ENCODE peak calls at places on chromosomes 6 and 20, in nine cellular contexts. R, U, A, J, C, S, Y, M and H are unnamed samples.

GRCh38 chr20:56929606-56930005 is 300.5 kb downstream of the TFAP2C start:
- DNase-seq in C (no peak), U (no peak), J (no peak), R (no peak), Y (no peak), M (no peak), S (no peak), A (no peak), H (no peak)

GRCh38 chr20:23691675-23692074 is 2.8 kb upstream of the CST4 start:
- DNase-seq in R (no peak), C (no peak), S (no peak), U (no peak), J (no peak), Y (no peak), A (no peak), M (no peak), H (no peak)

GRCh38 chr6:113976806-113977205 is 5.9 kb upstream of the HDAC2 start:
- DNase-seq in J (no peak), S (no peak), M (no peak), C (no peak), Y (no peak), A (no peak), R (no peak), U (no peak), H (no peak)

GRCh38 chr6:38306915-38307314 is 332.8 kb downstream of the BTBD9 start:
- DNase-seq in U (no peak), S (no peak), C (no peak), R (no peak), M (no peak), A (no peak), J (no peak), Y (no peak), H (no peak)

GRCh38 chr20:57785720-57786119 is 75.9 kb upstream of the PMEPA1 start:
- DNase-seq in U (no peak), C (no peak), J (no peak), S (no peak), R (no peak), M (peak; percentile 16), Y (no peak), A (no peak), H (no peak)

GRCh38 chr6:41257369-41258195 is 28.9 kb downstream of the TREM1 start:
- DNase-seq in S (no peak), Y (no peak), U (peak; percentile 90), J (no peak), M (no peak), R (no peak), C (peak; percentile 13), A (no peak), H (peak; percentile 62)

GRCh38 chr20:39839406-39840119 is 849.5 kb downstream of the MAFB start:
- DNase-seq in S (no peak), C (no peak), J (no peak), M (no peak), R (no peak), U (no peak), Y (no peak), A (no peak), H (no peak)

GRCh38 chr20:43767686-43768474 is 41.1 kb upstream of the GTSF1L start:
- DNase-seq in A (no peak), M (no peak), J (no peak), R (no peak), U (peak; percentile 35), S (no peak), Y (no peak), C (no peak), H (no peak)

GRCh38 chr6:36544228-36544627 is 3.1 kb downstream of the STK38 start:
- DNase-seq in Y (no peak), S (peak; percentile 35), M (no peak), J (no peak), C (peak; percentile 36), A (no peak), U (peak; percentile 13), R (peak; percentile 81), H (no peak)

GRCh38 chr6:89368107-89368506 is 15.6 kb upstream of the UBE2J1 start:
- DNase-seq in M (peak; percentile 78), J (peak; percentile 20), S (peak; percentile 84), U (peak; percentile 70), Y (no peak), R (peak; percentile 60), A (no peak), C (peak; percentile 56), H (peak; percentile 46)

GRCh38 chr20:40634891-40635290 is 54.1 kb downstream of the MAFB start:
- DNase-seq in C (no peak), M (no peak), A (no peak), U (no peak), Y (no peak), R (no peak), S (no peak), J (no peak), H (no peak)

GRCh38 chr6:56259163-56259562 is 11.8 kb upstream of the COL21A1 start:
- DNase-seq in A (no peak), Y (no peak), J (no peak), C (no peak), S (no peak), U (peak; percentile 47), R (no peak), M (no peak), H (peak; percentile 48)

GRCh38 chr20:16607364-16608264 is 34.4 kb upstream of the KIF16B start:
- DNase-seq in J (peak; percentile 37), A (no peak), M (no peak), U (no peak), R (no peak), S (peak; percentile 72), Y (no peak), C (peak; percentile 86), H (no peak)

GRCh38 chr20:5078399-5078958 is 41.3 kb downstream of the PCNA start:
- DNase-seq in S (peak; percentile 81), M (peak; percentile 85), Y (peak; percentile 48), A (no peak), C (peak; percentile 89), J (peak; percentile 60), U (peak; percentile 48), R (peak; percentile 82), H (peak; percentile 9)

GRCh38 chr20:37192137-37192854 is 12.9 kb upstream of the MROH8 start:
- DNase-seq in M (peak; percentile 93), C (peak; percentile 84), Y (peak; percentile 16), U (peak; percentile 95), S (peak; percentile 89), A (peak; percentile 42), R (peak; percentile 64), J (peak; percentile 80), H (peak; percentile 88)
- H3K27ac ChIP-seq in M (no peak overlapping the region), C (no peak overlapping the region), Y (no peak overlapping the region), U (no peak overlapping the region), S (no peak overlapping the region), A (no peak overlapping the region), R (no peak overlapping the region), J (no peak overlapping the region), H (no peak overlapping the region)

GRCh38 chr20:63737940-63738686 is 1.5 kb upstream of the SLC2A4RG start:
- DNase-seq in R (peak; percentile 65), Y (no peak), U (no peak), C (peak; percentile 33), S (peak; percentile 76), J (peak; percentile 90), M (peak; percentile 65), A (no peak), H (no peak)

GRCh38 chr20:63737690-63737939 is 1.2 kb downstream of the LIME1 start:
- DNase-seq in C (no peak), J (peak; percentile 60), Y (no peak), S (no peak), M (peak; percentile 62), A (no peak), R (no peak), U (no peak), H (no peak)

GRCh38 chr20:63739129-63740069 is at the start of gene SLC2A4RG:
- DNase-seq in M (peak; percentile 86), R (peak; percentile 79), C (peak; percentile 83), Y (no peak), A (no peak), U (peak; percentile 83), J (peak; percentile 94), S (peak; percentile 82), H (no peak)

GRCh38 chr20:63740070-63740500 is 509 bp downstream of the SLC2A4RG start:
- DNase-seq in Y (no peak), M (peak; percentile 74), R (peak; percentile 76), S (peak; percentile 49), C (peak; percentile 14), U (peak; percentile 46), J (no peak), A (no peak), H (no peak)

DNA sequence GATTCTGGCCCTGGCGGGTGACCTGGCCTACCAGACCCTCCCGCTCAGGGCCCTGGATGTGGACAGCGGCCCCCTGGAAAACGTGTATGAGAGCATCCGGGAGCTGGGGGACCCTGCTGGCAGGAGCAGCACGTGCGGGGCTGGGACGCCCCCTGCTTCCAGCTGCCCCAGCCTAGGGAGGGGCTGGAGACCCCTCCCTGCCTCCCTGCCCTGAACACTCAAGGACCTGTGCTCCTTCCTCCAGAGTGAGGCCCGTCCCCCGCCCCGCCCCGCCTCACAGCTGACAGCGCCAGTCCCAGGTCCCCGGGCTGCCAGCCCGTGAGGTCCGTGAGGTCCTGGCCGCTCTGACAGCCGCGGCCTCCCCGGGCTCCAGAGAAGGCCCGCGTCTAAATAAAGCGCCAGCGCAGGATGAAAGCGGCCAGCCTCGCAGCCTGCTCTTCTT is 868 bp upstream of the SLC2A4RG start:
- DNase-seq in S (peak; percentile 80), A (no peak), Y (no peak), M (peak; percentile 82), C (peak; percentile 64), J (peak; percentile 71), R (peak; percentile 73), U (peak; percentile 29), H (no peak)
- H3K4me3 ChIP-seq in S (peak overlapping the region; percentile 55), A (no peak overlapping the region), Y (peak overlapping the region; percentile 51), M (peak overlapping the region; percentile 93), C (peak overlapping the region; percentile 78), J (peak overlapping the region; percentile 74), R (peak overlapping the region; percentile 50), U (peak overlapping the region; percentile 35), H (no peak overlapping the region)

GRCh38 chr6:27778625-27779417 is 133.4 kb downstream of the OR2B2 start:
- DNase-seq in U (no peak), A (no peak), M (no peak), S (no peak), J (no peak), R (no peak), Y (no peak), C (no peak), H (no peak)
- H3K27ac ChIP-seq in U (no peak overlapping the region), A (no peak overlapping the region), M (no peak overlapping the region), S (no peak overlapping the region), J (no peak overlapping the region), R (peak overlapping the region; percentile 32), Y (no peak overlapping the region), C (no peak overlapping the region), H (no peak overlapping the region)

GRCh38 chr6:157761926-157762325 is 61.1 kb upstream of the SNX9 start:
- DNase-seq in S (no peak), J (no peak), M (no peak), U (no peak), R (no peak), A (no peak), C (peak; percentile 47), Y (no peak), H (no peak)

GRCh38 chr6:157764346-157765068 is 58.5 kb upstream of the SNX9 start:
- DNase-seq in A (peak; percentile 99), R (peak; percentile 90), M (peak; percentile 97), Y (peak; percentile 21), J (peak; percentile 77), S (peak; percentile 87), U (peak; percentile 99), C (peak; percentile 88), H (peak; percentile 100)

GRCh38 chr6:157762636-157763035 is 60.4 kb upstream of the SNX9 start:
- DNase-seq in M (no peak), S (no peak), Y (no peak), U (no peak), R (no peak), J (peak; percentile 35), A (no peak), C (no peak), H (no peak)

GRCh38 chr6:157763894-157764345 is 59.1 kb upstream of the SNX9 start:
- DNase-seq in A (no peak), R (no peak), J (no peak), U (no peak), S (no peak), C (no peak), M (no peak), Y (no peak), H (no peak)

GRCh38 chr6:157763129-157763893 is 59.7 kb upstream of the SNX9 start:
- DNase-seq in R (peak; percentile 51), U (peak; percentile 68), A (peak; percentile 100), S (peak; percentile 99), J (peak; percentile 88), C (peak; percentile 99), M (peak; percentile 80), Y (peak; percentile 36), H (peak; percentile 72)
- H3K4me3 ChIP-seq in R (no peak overlapping the region), U (no peak overlapping the region), A (peak overlapping the region; percentile 34), S (no peak overlapping the region), J (peak overlapping the region; percentile 51), C (no peak overlapping the region), M (no peak overlapping the region), Y (peak overlapping the region; percentile 6), H (no peak overlapping the region)